ENCODE peak calls at places on chromosome 6, in eight cellular contexts. One of them, this sample, is unnamed.

GRCh38 chr6:33694401-33694931 is 17.0 kb downstream of the UQCC2 start:
- DNase-seq in BJ: no peak
- DNase-seq in naive thymus-derived CD8-positive, alpha-beta T cell: peak; percentile 54
- DNase-seq in EL: peak; percentile 74
- DNase-seq in stimulated activated CD4-positive, alpha-beta T cell treated with anti-CD3 and anti-CD28 coated beads, Interleukin-15, amount 100 ng/mL, for 24 hours: peak; percentile 86
- DNase-seq in activated T-cell treated with anti-CD3 and anti-CD28 coated beads, Interleukin-2, amount 50 U/mL, for 72 hours: peak; percentile 75
- DNase-seq in AG09319: no peak
- DNase-seq in RWPE1: peak; percentile 75
- DNase-seq in this sample: no peak

GRCh38 chr6:36986704-36987047 is 680 bp upstream of the MTCH1 start:
- DNase-seq in BJ: peak; percentile 31
- DNase-seq in naive thymus-derived CD8-positive, alpha-beta T cell: no peak
- DNase-seq in EL: no peak
- DNase-seq in stimulated activated CD4-positive, alpha-beta T cell treated with anti-CD3 and anti-CD28 coated beads, Interleukin-15, amount 100 ng/mL, for 24 hours: no peak
- DNase-seq in activated T-cell treated with anti-CD3 and anti-CD28 coated beads, Interleukin-2, amount 50 U/mL, for 72 hours: no peak
- DNase-seq in AG09319: no peak
- DNase-seq in RWPE1: no peak
- DNase-seq in this sample: no peak

GRCh38 chr6:165571721-165572132 is 91.3 kb downstream of the PDE10A start:
- DNase-seq in BJ: no peak
- DNase-seq in naive thymus-derived CD8-positive, alpha-beta T cell: no peak
- DNase-seq in EL: no peak
- DNase-seq in stimulated activated CD4-positive, alpha-beta T cell treated with anti-CD3 and anti-CD28 coated beads, Interleukin-15, amount 100 ng/mL, for 24 hours: no peak
- DNase-seq in activated T-cell treated with anti-CD3 and anti-CD28 coated beads, Interleukin-2, amount 50 U/mL, for 72 hours: no peak
- DNase-seq in AG09319: no peak
- DNase-seq in RWPE1: no peak
- DNase-seq in this sample: no peak

GRCh38 chr6:151014404-151015150 is 149.1 kb downstream of the MTHFD1L start:
- DNase-seq in BJ: no peak
- DNase-seq in naive thymus-derived CD8-positive, alpha-beta T cell: peak; percentile 45
- DNase-seq in EL: peak; percentile 60
- DNase-seq in stimulated activated CD4-positive, alpha-beta T cell treated with anti-CD3 and anti-CD28 coated beads, Interleukin-15, amount 100 ng/mL, for 24 hours: peak; percentile 65
- DNase-seq in activated T-cell treated with anti-CD3 and anti-CD28 coated beads, Interleukin-2, amount 50 U/mL, for 72 hours: peak; percentile 54
- DNase-seq in AG09319: peak; percentile 32
- DNase-seq in RWPE1: peak; percentile 60
- DNase-seq in this sample: no peak

GRCh38 chr6:74602206-74602605 is 603.6 kb downstream of the COL12A1 start:
- DNase-seq in BJ: no peak
- DNase-seq in naive thymus-derived CD8-positive, alpha-beta T cell: no peak
- DNase-seq in EL: no peak
- DNase-seq in stimulated activated CD4-positive, alpha-beta T cell treated with anti-CD3 and anti-CD28 coated beads, Interleukin-15, amount 100 ng/mL, for 24 hours: no peak
- DNase-seq in activated T-cell treated with anti-CD3 and anti-CD28 coated beads, Interleukin-2, amount 50 U/mL, for 72 hours: no peak
- DNase-seq in AG09319: no peak
- DNase-seq in RWPE1: no peak
- DNase-seq in this sample: no peak

GRCh38 chr6:118725944-118726343 is 74.6 kb upstream of the CEP85L start:
- DNase-seq in BJ: no peak
- DNase-seq in naive thymus-derived CD8-positive, alpha-beta T cell: peak; percentile 54
- DNase-seq in EL: no peak
- DNase-seq in stimulated activated CD4-positive, alpha-beta T cell treated with anti-CD3 and anti-CD28 coated beads, Interleukin-15, amount 100 ng/mL, for 24 hours: peak; percentile 82
- DNase-seq in activated T-cell treated with anti-CD3 and anti-CD28 coated beads, Interleukin-2, amount 50 U/mL, for 72 hours: peak; percentile 86
- DNase-seq in AG09319: no peak
- DNase-seq in RWPE1: no peak
- DNase-seq in this sample: no peak

GRCh38 chr6:140849441-140849840 is 1283.3 kb upstream of the GJE1 start:
- DNase-seq in BJ: no peak
- DNase-seq in naive thymus-derived CD8-positive, alpha-beta T cell: no peak
- DNase-seq in EL: peak; percentile 16
- DNase-seq in stimulated activated CD4-positive, alpha-beta T cell treated with anti-CD3 and anti-CD28 coated beads, Interleukin-15, amount 100 ng/mL, for 24 hours: no peak
- DNase-seq in activated T-cell treated with anti-CD3 and anti-CD28 coated beads, Interleukin-2, amount 50 U/mL, for 72 hours: no peak
- DNase-seq in AG09319: no peak
- DNase-seq in RWPE1: no peak
- DNase-seq in this sample: no peak

GRCh38 chr6:144601221-144601620 is 316.1 kb downstream of the UTRN start:
- DNase-seq in BJ: peak; percentile 74
- DNase-seq in naive thymus-derived CD8-positive, alpha-beta T cell: no peak
- DNase-seq in EL: peak; percentile 35
- DNase-seq in stimulated activated CD4-positive, alpha-beta T cell treated with anti-CD3 and anti-CD28 coated beads, Interleukin-15, amount 100 ng/mL, for 24 hours: no peak
- DNase-seq in activated T-cell treated with anti-CD3 and anti-CD28 coated beads, Interleukin-2, amount 50 U/mL, for 72 hours: no peak
- DNase-seq in AG09319: no peak
- DNase-seq in RWPE1: no peak
- DNase-seq in this sample: no peak

This sample was measured in fibroblast of the conjunctiva.